ENCODE peak calls at places on chromosomes 4 and X, in ten cellular contexts. One of them, this sample, is unnamed.

GRCh38 chr4:7266525-7267292 is 74.4 kb downstream of the SORCS2 start:
- DNase-seq in AG09309: peak
- DNase-seq in AG09319: peak
- DNase-seq in iris pigment epithelial cell: peak
- DNase-seq in HT1080: peak
- DNase-seq in GM19239: no peak
- DNase-seq in Jurkat, Clone E6-1: no peak
- DNase-seq in iPS-NIHi11: peak
- DNase-seq in RPMI8226: no peak
- DNase-seq in astrocyte of the spinal cord: peak
- DNase-seq in this sample: no peak

GRCh38 chr4:109294006-109294405 is 8.5 kb downstream of the COL25A1 start:
- DNase-seq in HT1080: peak
- DNase-seq in GM19239: no peak
- DNase-seq in AG09319: no peak
- DNase-seq in AG09309: no peak
- DNase-seq in astrocyte of the spinal cord: no peak
- DNase-seq in RPMI8226: peak
- DNase-seq in iris pigment epithelial cell: peak
- DNase-seq in iPS-NIHi11: peak
- DNase-seq in Jurkat, Clone E6-1: peak
- DNase-seq in this sample: no peak

GRCh38 chr4:23023121-23023520 is 330.4 kb downstream of the GBA3 start:
- DNase-seq in HT1080: no peak
- DNase-seq in Jurkat, Clone E6-1: no peak
- DNase-seq in astrocyte of the spinal cord: no peak
- DNase-seq in AG09309: no peak
- DNase-seq in AG09319: no peak
- DNase-seq in RPMI8226: no peak
- DNase-seq in iris pigment epithelial cell: no peak
- DNase-seq in iPS-NIHi11: no peak
- DNase-seq in GM19239: no peak
- DNase-seq in this sample: peak

GRCh38 chrX:129701624-129702069 is 37.1 kb upstream of the XPNPEP2 start:
- DNase-seq in astrocyte of the spinal cord: peak
- DNase-seq in RPMI8226: no peak
- DNase-seq in HT1080: no peak
- DNase-seq in iPS-NIHi11: no peak
- DNase-seq in iris pigment epithelial cell: no peak
- DNase-seq in AG09309: no peak
- DNase-seq in AG09319: no peak
- DNase-seq in Jurkat, Clone E6-1: no peak
- DNase-seq in GM19239: no peak
- DNase-seq in this sample: no peak

GRCh38 chr4:142211444-142211843 is 575.1 kb downstream of the IL15 start:
- DNase-seq in astrocyte of the spinal cord: no peak
- DNase-seq in Jurkat, Clone E6-1: no peak
- DNase-seq in iris pigment epithelial cell: no peak
- DNase-seq in AG09309: no peak
- DNase-seq in AG09319: no peak
- DNase-seq in HT1080: no peak
- DNase-seq in RPMI8226: no peak
- DNase-seq in iPS-NIHi11: no peak
- DNase-seq in GM19239: no peak
- DNase-seq in this sample: no peak

GRCh38 chrX:2614911-2615310 is 76.2 kb upstream of the CD99 start:
- DNase-seq in Jurkat, Clone E6-1: no peak
- DNase-seq in AG09319: peak
- DNase-seq in RPMI8226: no peak
- DNase-seq in iPS-NIHi11: peak
- DNase-seq in AG09309: peak
- DNase-seq in astrocyte of the spinal cord: peak
- DNase-seq in HT1080: peak
- DNase-seq in GM19239: no peak
- DNase-seq in iris pigment epithelial cell: peak
- DNase-seq in this sample: no peak

GRCh38 chr4:100823066-100823992 is 305.5 kb upstream of the EMCN start:
- DNase-seq in HT1080: peak
- DNase-seq in AG09319: no peak
- DNase-seq in RPMI8226: no peak
- DNase-seq in AG09309: peak
- DNase-seq in astrocyte of the spinal cord: no peak
- DNase-seq in Jurkat, Clone E6-1: no peak
- DNase-seq in iris pigment epithelial cell: peak
- DNase-seq in GM19239: no peak
- DNase-seq in iPS-NIHi11: no peak
- DNase-seq in this sample: no peak

GRCh38 chr4:129514852-129515251 is 418.9 kb downstream of the C4orf33 start:
- DNase-seq in RPMI8226: no peak
- DNase-seq in Jurkat, Clone E6-1: no peak
- DNase-seq in HT1080: no peak
- DNase-seq in GM19239: no peak
- DNase-seq in iris pigment epithelial cell: no peak
- DNase-seq in iPS-NIHi11: no peak
- DNase-seq in AG09319: no peak
- DNase-seq in astrocyte of the spinal cord: no peak
- DNase-seq in AG09309: no peak
- DNase-seq in this sample: no peak

GRCh38 chr4:173211838-173212237 is 43.2 kb downstream of the GALNT7 start:
- DNase-seq in AG09319: no peak
- DNase-seq in RPMI8226: no peak
- DNase-seq in Jurkat, Clone E6-1: no peak
- DNase-seq in astrocyte of the spinal cord: peak
- DNase-seq in AG09309: no peak
- DNase-seq in iPS-NIHi11: peak
- DNase-seq in HT1080: peak
- DNase-seq in GM19239: no peak
- DNase-seq in iris pigment epithelial cell: peak
- DNase-seq in this sample: no peak

GRCh38 chrX:117002981-117003380 is 540.2 kb upstream of the CT83 start:
- DNase-seq in astrocyte of the spinal cord: no peak
- DNase-seq in RPMI8226: no peak
- DNase-seq in HT1080: peak
- DNase-seq in iPS-NIHi11: no peak
- DNase-seq in Jurkat, Clone E6-1: no peak
- DNase-seq in GM19239: no peak
- DNase-seq in iris pigment epithelial cell: no peak
- DNase-seq in AG09309: no peak
- DNase-seq in AG09319: no peak
- DNase-seq in this sample: no peak

GRCh38 chr4:87399148-87399547 is 8.2 kb upstream of the HSD17B11 start:
- DNase-seq in GM19239: no peak
- DNase-seq in AG09319: no peak
- DNase-seq in iPS-NIHi11: peak
- DNase-seq in Jurkat, Clone E6-1: no peak
- DNase-seq in astrocyte of the spinal cord: no peak
- DNase-seq in HT1080: no peak
- DNase-seq in iris pigment epithelial cell: no peak
- DNase-seq in AG09309: no peak
- DNase-seq in RPMI8226: no peak
- DNase-seq in this sample: no peak

GRCh38 chr4:156536661-156537060 is 434.9 kb downstream of the PDGFC start:
- DNase-seq in HT1080: no peak
- DNase-seq in Jurkat, Clone E6-1: no peak
- DNase-seq in astrocyte of the spinal cord: peak
- DNase-seq in GM19239: no peak
- DNase-seq in iris pigment epithelial cell: peak
- DNase-seq in AG09309: no peak
- DNase-seq in AG09319: no peak
- DNase-seq in iPS-NIHi11: no peak
- DNase-seq in RPMI8226: no peak
- DNase-seq in this sample: no peak

GRCh38 chr4:158895797-158896442 is 127.1 kb downstream of the FNIP2 start:
- DNase-seq in iPS-NIHi11: peak
- DNase-seq in Jurkat, Clone E6-1: peak
- DNase-seq in AG09319: no peak
- DNase-seq in GM19239: no peak
- DNase-seq in astrocyte of the spinal cord: no peak
- DNase-seq in RPMI8226: no peak
- DNase-seq in HT1080: no peak
- DNase-seq in iris pigment epithelial cell: peak
- DNase-seq in AG09309: no peak
- DNase-seq in this sample: peak

GRCh38 chrX:38052096-38052495 is 45.7 kb downstream of the SYTL5 start:
- DNase-seq in GM19239: no peak
- DNase-seq in AG09319: peak
- DNase-seq in RPMI8226: no peak
- DNase-seq in Jurkat, Clone E6-1: no peak
- DNase-seq in astrocyte of the spinal cord: peak
- DNase-seq in iris pigment epithelial cell: peak
- DNase-seq in AG09309: peak
- DNase-seq in iPS-NIHi11: no peak
- DNase-seq in HT1080: peak
- DNase-seq in this sample: no peak

GRCh38 chrX:53695901-53696300 is 9.4 kb upstream of the HUWE1 start:
- DNase-seq in AG09319: no peak
- DNase-seq in astrocyte of the spinal cord: no peak
- DNase-seq in AG09309: no peak
- DNase-seq in Jurkat, Clone E6-1: no peak
- DNase-seq in HT1080: no peak
- DNase-seq in iPS-NIHi11: no peak
- DNase-seq in iris pigment epithelial cell: no peak
- DNase-seq in RPMI8226: no peak
- DNase-seq in GM19239: no peak
- DNase-seq in this sample: peak

GRCh38 chr4:4260185-4260751 is 12.2 kb upstream of the TMEM128 start:
- DNase-seq in HT1080: peak
- DNase-seq in AG09319: peak
- DNase-seq in astrocyte of the spinal cord: peak
- DNase-seq in GM19239: no peak
- DNase-seq in iris pigment epithelial cell: peak
- DNase-seq in iPS-NIHi11: peak
- DNase-seq in RPMI8226: peak
- DNase-seq in Jurkat, Clone E6-1: peak
- DNase-seq in AG09309: peak
- DNase-seq in this sample: peak

GRCh38 chrX:1472975-1473374 is 20.3 kb upstream of the ASMTL start:
- DNase-seq in Jurkat, Clone E6-1: no peak
- DNase-seq in GM19239: no peak
- DNase-seq in iPS-NIHi11: no peak
- DNase-seq in AG09319: no peak
- DNase-seq in HT1080: no peak
- DNase-seq in iris pigment epithelial cell: no peak
- DNase-seq in RPMI8226: no peak
- DNase-seq in astrocyte of the spinal cord: no peak
- DNase-seq in AG09309: no peak
- DNase-seq in this sample: no peak

GRCh38 chr4:19888587-19888986 is 363.1 kb upstream of the SLIT2 start:
- DNase-seq in iPS-NIHi11: no peak
- DNase-seq in iris pigment epithelial cell: no peak
- DNase-seq in AG09309: no peak
- DNase-seq in GM19239: no peak
- DNase-seq in Jurkat, Clone E6-1: peak
- DNase-seq in RPMI8226: no peak
- DNase-seq in HT1080: no peak
- DNase-seq in AG09319: no peak
- DNase-seq in astrocyte of the spinal cord: no peak
- DNase-seq in this sample: no peak

GRCh38 chr4:179097741-179098140 is 1655.5 kb upstream of the AGA start:
- DNase-seq in HT1080: peak
- DNase-seq in AG09309: no peak
- DNase-seq in Jurkat, Clone E6-1: peak
- DNase-seq in iris pigment epithelial cell: peak
- DNase-seq in iPS-NIHi11: peak
- DNase-seq in GM19239: no peak
- DNase-seq in AG09319: no peak
- DNase-seq in RPMI8226: peak
- DNase-seq in astrocyte of the spinal cord: peak
- DNase-seq in this sample: no peak

GRCh38 chr4:52659722-52660261 is 691 bp upstream of the USP46 start:
- DNase-seq in iris pigment epithelial cell: peak
- DNase-seq in RPMI8226: no peak
- DNase-seq in GM19239: peak
- DNase-seq in HT1080: no peak
- DNase-seq in Jurkat, Clone E6-1: no peak
- DNase-seq in astrocyte of the spinal cord: peak
- DNase-seq in AG09309: no peak
- DNase-seq in iPS-NIHi11: peak
- DNase-seq in AG09319: no peak
- DNase-seq in this sample: peak

GRCh38 chr4:96102541-96103018 is 262.7 kb downstream of the PDHA2 start:
- DNase-seq in GM19239: no peak
- DNase-seq in RPMI8226: no peak
- DNase-seq in astrocyte of the spinal cord: peak
- DNase-seq in AG09309: no peak
- DNase-seq in AG09319: no peak
- DNase-seq in iPS-NIHi11: no peak
- DNase-seq in HT1080: peak
- DNase-seq in Jurkat, Clone E6-1: no peak
- DNase-seq in iris pigment epithelial cell: peak
- DNase-seq in this sample: no peak

GRCh38 chr4:39718366-39719323 is 20.7 kb downstream of the UBE2K start:
- DNase-seq in GM19239: no peak
- DNase-seq in HT1080: no peak
- DNase-seq in Jurkat, Clone E6-1: no peak
- DNase-seq in AG09309: no peak
- DNase-seq in iris pigment epithelial cell: no peak
- DNase-seq in iPS-NIHi11: no peak
- DNase-seq in RPMI8226: no peak
- DNase-seq in astrocyte of the spinal cord: no peak
- DNase-seq in AG09319: no peak
- DNase-seq in this sample: no peak

GRCh38 chr4:86960557-86960959 is 25.7 kb downstream of the AFF1 start:
- DNase-seq in astrocyte of the spinal cord: no peak
- DNase-seq in AG09309: no peak
- DNase-seq in iris pigment epithelial cell: peak
- DNase-seq in RPMI8226: no peak
- DNase-seq in GM19239: no peak
- DNase-seq in AG09319: no peak
- DNase-seq in iPS-NIHi11: no peak
- DNase-seq in Jurkat, Clone E6-1: no peak
- DNase-seq in HT1080: no peak
- DNase-seq in this sample: no peak

GRCh38 chr4:109319156-109319555 is 16.7 kb upstream of the COL25A1 start:
- DNase-seq in astrocyte of the spinal cord: no peak
- DNase-seq in AG09309: no peak
- DNase-seq in iris pigment epithelial cell: no peak
- DNase-seq in AG09319: no peak
- DNase-seq in GM19239: no peak
- DNase-seq in HT1080: no peak
- DNase-seq in iPS-NIHi11: no peak
- DNase-seq in Jurkat, Clone E6-1: no peak
- DNase-seq in RPMI8226: peak
- DNase-seq in this sample: no peak

GRCh38 chr4:4810778-4811177 is 48.7 kb upstream of the MSX1 start:
- DNase-seq in GM19239: no peak
- DNase-seq in AG09309: no peak
- DNase-seq in HT1080: no peak
- DNase-seq in AG09319: no peak
- DNase-seq in astrocyte of the spinal cord: no peak
- DNase-seq in iris pigment epithelial cell: no peak
- DNase-seq in Jurkat, Clone E6-1: no peak
- DNase-seq in iPS-NIHi11: no peak
- DNase-seq in RPMI8226: no peak
- DNase-seq in this sample: no peak

GRCh38 chr4:140856692-140857091 is 100.5 kb upstream of the TBC1D9 start:
- DNase-seq in astrocyte of the spinal cord: peak
- DNase-seq in iPS-NIHi11: peak
- DNase-seq in iris pigment epithelial cell: peak
- DNase-seq in AG09319: peak
- DNase-seq in AG09309: peak
- DNase-seq in RPMI8226: no peak
- DNase-seq in HT1080: peak
- DNase-seq in Jurkat, Clone E6-1: no peak
- DNase-seq in GM19239: no peak
- DNase-seq in this sample: peak

GRCh38 chrX:12581546-12581945 is 209.7 kb upstream of the PRPS2 start:
- DNase-seq in iris pigment epithelial cell: no peak
- DNase-seq in RPMI8226: no peak
- DNase-seq in iPS-NIHi11: no peak
- DNase-seq in astrocyte of the spinal cord: no peak
- DNase-seq in HT1080: no peak
- DNase-seq in AG09309: no peak
- DNase-seq in AG09319: no peak
- DNase-seq in GM19239: no peak
- DNase-seq in Jurkat, Clone E6-1: no peak
- DNase-seq in this sample: no peak

GRCh38 chr4:871484-871883 is 45.6 kb upstream of the CPLX1 start:
- DNase-seq in AG09319: no peak
- DNase-seq in iris pigment epithelial cell: no peak
- DNase-seq in HT1080: no peak
- DNase-seq in AG09309: no peak
- DNase-seq in RPMI8226: no peak
- DNase-seq in iPS-NIHi11: no peak
- DNase-seq in GM19239: no peak
- DNase-seq in Jurkat, Clone E6-1: no peak
- DNase-seq in astrocyte of the spinal cord: no peak
- DNase-seq in this sample: no peak

This sample was measured in NCI-H524.